ENCODE peak calls at places on chromosomes 16 and 17, in nine cellular contexts. One of them, this sample, is unnamed.
A peak's percentile ranks its signal among the peaks of the same experiment; 100 is the strongest.

GRCh38 chr17:58312824-58313223 is 15.8 kb downstream of the TSPOAP1 start:
- DNase-seq in hepatocyte: peak; percentile 2
- DNase-seq in skeletal muscle cell: no peak
- DNase-seq in A172: no peak
- DNase-seq in T-helper 22 cell: no peak
- DNase-seq in stimulated activated CD4-positive, alpha-beta T cell treated with anti-CD3 and anti-CD28 coated beads, Interleukin-4, amount 100 ng/mL, for 1 hour: no peak
- DNase-seq in M059J: no peak
- DNase-seq in mucosa of gallbladder: no peak
- DNase-seq in mammary epithelial cell: no peak
- DNase-seq in this sample: no peak

GRCh38 chr16:66390346-66391108 is 24.0 kb downstream of the CDH5 start:
- DNase-seq in hepatocyte: no peak
- DNase-seq in skeletal muscle cell: no peak
- DNase-seq in A172: no peak
- DNase-seq in T-helper 22 cell: no peak
- DNase-seq in stimulated activated CD4-positive, alpha-beta T cell treated with anti-CD3 and anti-CD28 coated beads, Interleukin-4, amount 100 ng/mL, for 1 hour: no peak
- DNase-seq in M059J: no peak
- DNase-seq in mucosa of gallbladder: no peak
- DNase-seq in mammary epithelial cell: no peak
- DNase-seq in this sample: no peak

GRCh38 chr17:66476014-66476413 is 173.6 kb downstream of the PRKCA start:
- DNase-seq in hepatocyte: no peak
- DNase-seq in skeletal muscle cell: no peak
- DNase-seq in A172: no peak
- DNase-seq in T-helper 22 cell: no peak
- DNase-seq in stimulated activated CD4-positive, alpha-beta T cell treated with anti-CD3 and anti-CD28 coated beads, Interleukin-4, amount 100 ng/mL, for 1 hour: no peak
- DNase-seq in M059J: peak; percentile 35
- DNase-seq in mucosa of gallbladder: no peak
- DNase-seq in mammary epithelial cell: no peak
- DNase-seq in this sample: no peak

GRCh38 chr17:43021739-43022512 is at the start of gene VAT1:
- DNase-seq in hepatocyte: peak; percentile 93
- DNase-seq in skeletal muscle cell: peak; percentile 30
- DNase-seq in A172: peak; percentile 67
- DNase-seq in T-helper 22 cell: peak; percentile 43
- DNase-seq in stimulated activated CD4-positive, alpha-beta T cell treated with anti-CD3 and anti-CD28 coated beads, Interleukin-4, amount 100 ng/mL, for 1 hour: peak; percentile 69
- DNase-seq in M059J: peak; percentile 72
- DNase-seq in mucosa of gallbladder: peak; percentile 77
- DNase-seq in mammary epithelial cell: peak; percentile 76
- DNase-seq in this sample: peak; percentile 89

GRCh38 chr16:8376430-8376829 is 213.9 kb downstream of the TMEM114 start:
- DNase-seq in hepatocyte: no peak
- DNase-seq in skeletal muscle cell: no peak
- DNase-seq in A172: no peak
- DNase-seq in T-helper 22 cell: no peak
- DNase-seq in stimulated activated CD4-positive, alpha-beta T cell treated with anti-CD3 and anti-CD28 coated beads, Interleukin-4, amount 100 ng/mL, for 1 hour: no peak
- DNase-seq in M059J: no peak
- DNase-seq in mucosa of gallbladder: no peak
- DNase-seq in mammary epithelial cell: no peak
- DNase-seq in this sample: no peak

GRCh38 chr17:69287168-69287567 is 39.8 kb downstream of the ABCA5 start:
- DNase-seq in hepatocyte: no peak
- DNase-seq in skeletal muscle cell: no peak
- DNase-seq in A172: no peak
- DNase-seq in T-helper 22 cell: no peak
- DNase-seq in stimulated activated CD4-positive, alpha-beta T cell treated with anti-CD3 and anti-CD28 coated beads, Interleukin-4, amount 100 ng/mL, for 1 hour: no peak
- DNase-seq in M059J: peak; percentile 1
- DNase-seq in mucosa of gallbladder: no peak
- DNase-seq in mammary epithelial cell: peak; percentile 73
- DNase-seq in this sample: no peak

GRCh38 chr16:12131755-12132154 is 155.2 kb downstream of the SNX29 start:
- DNase-seq in hepatocyte: no peak
- DNase-seq in skeletal muscle cell: no peak
- DNase-seq in A172: no peak
- DNase-seq in T-helper 22 cell: no peak
- DNase-seq in stimulated activated CD4-positive, alpha-beta T cell treated with anti-CD3 and anti-CD28 coated beads, Interleukin-4, amount 100 ng/mL, for 1 hour: no peak
- DNase-seq in M059J: no peak
- DNase-seq in mucosa of gallbladder: no peak
- DNase-seq in mammary epithelial cell: no peak
- DNase-seq in this sample: no peak

GRCh38 chr16:73154063-73154870 is 106.3 kb upstream of the ZFHX3 start:
- DNase-seq in hepatocyte: no peak
- DNase-seq in skeletal muscle cell: no peak
- DNase-seq in A172: no peak
- DNase-seq in T-helper 22 cell: no peak
- DNase-seq in stimulated activated CD4-positive, alpha-beta T cell treated with anti-CD3 and anti-CD28 coated beads, Interleukin-4, amount 100 ng/mL, for 1 hour: no peak
- DNase-seq in M059J: no peak
- DNase-seq in mucosa of gallbladder: peak; percentile 46
- DNase-seq in mammary epithelial cell: no peak
- DNase-seq in this sample: no peak

GRCh38 chr16:29815032-29815721 is 775 bp upstream of the PAGR1 start:
- DNase-seq in hepatocyte: peak; percentile 55
- DNase-seq in skeletal muscle cell: no peak
- DNase-seq in A172: no peak
- DNase-seq in T-helper 22 cell: no peak
- DNase-seq in stimulated activated CD4-positive, alpha-beta T cell treated with anti-CD3 and anti-CD28 coated beads, Interleukin-4, amount 100 ng/mL, for 1 hour: peak; percentile 68
- DNase-seq in M059J: no peak
- DNase-seq in mucosa of gallbladder: no peak
- DNase-seq in mammary epithelial cell: no peak
- DNase-seq in this sample: no peak

GRCh38 chr16:714079-714478 is 839 bp upstream of the METRN start:
- DNase-seq in hepatocyte: no peak
- DNase-seq in skeletal muscle cell: no peak
- DNase-seq in A172: peak; percentile 65
- DNase-seq in T-helper 22 cell: no peak
- DNase-seq in stimulated activated CD4-positive, alpha-beta T cell treated with anti-CD3 and anti-CD28 coated beads, Interleukin-4, amount 100 ng/mL, for 1 hour: no peak
- DNase-seq in M059J: peak; percentile 87
- DNase-seq in mucosa of gallbladder: no peak
- DNase-seq in mammary epithelial cell: no peak
- DNase-seq in this sample: no peak

GRCh38 chr16:23996258-23996955 is 160.6 kb downstream of the PRKCB start:
- DNase-seq in hepatocyte: no peak
- DNase-seq in skeletal muscle cell: no peak
- DNase-seq in A172: no peak
- DNase-seq in T-helper 22 cell: no peak
- DNase-seq in stimulated activated CD4-positive, alpha-beta T cell treated with anti-CD3 and anti-CD28 coated beads, Interleukin-4, amount 100 ng/mL, for 1 hour: no peak
- DNase-seq in M059J: no peak
- DNase-seq in mucosa of gallbladder: no peak
- DNase-seq in mammary epithelial cell: peak; percentile 80
- DNase-seq in this sample: no peak

GRCh38 chr16:71230122-71230845 is at the start of gene HYDIN:
- DNase-seq in hepatocyte: peak; percentile 92
- DNase-seq in skeletal muscle cell: peak; percentile 10
- DNase-seq in A172: no peak
- DNase-seq in T-helper 22 cell: no peak
- DNase-seq in stimulated activated CD4-positive, alpha-beta T cell treated with anti-CD3 and anti-CD28 coated beads, Interleukin-4, amount 100 ng/mL, for 1 hour: peak; percentile 2
- DNase-seq in M059J: peak; percentile 57
- DNase-seq in mucosa of gallbladder: peak; percentile 78
- DNase-seq in mammary epithelial cell: peak; percentile 71
- DNase-seq in this sample: peak; percentile 8

GRCh38 chr16:46923513-46924295 is 39.5 kb downstream of the GPT2 start:
- DNase-seq in hepatocyte: no peak
- DNase-seq in skeletal muscle cell: no peak
- DNase-seq in A172: no peak
- DNase-seq in T-helper 22 cell: no peak
- DNase-seq in stimulated activated CD4-positive, alpha-beta T cell treated with anti-CD3 and anti-CD28 coated beads, Interleukin-4, amount 100 ng/mL, for 1 hour: no peak
- DNase-seq in M059J: no peak
- DNase-seq in mucosa of gallbladder: no peak
- DNase-seq in mammary epithelial cell: no peak
- DNase-seq in this sample: no peak

GRCh38 chr17:50681260-50682200 is 26.2 kb downstream of the ANKRD40 start:
- DNase-seq in hepatocyte: peak; percentile 82
- DNase-seq in skeletal muscle cell: peak; percentile 48
- DNase-seq in A172: peak; percentile 78
- DNase-seq in T-helper 22 cell: no peak
- DNase-seq in stimulated activated CD4-positive, alpha-beta T cell treated with anti-CD3 and anti-CD28 coated beads, Interleukin-4, amount 100 ng/mL, for 1 hour: no peak
- DNase-seq in M059J: peak; percentile 76
- DNase-seq in mucosa of gallbladder: peak; percentile 61
- DNase-seq in mammary epithelial cell: no peak
- DNase-seq in this sample: peak; percentile 85

GRCh38 chr16:56306690-56307533 is 115.6 kb downstream of the GNAO1 start:
- DNase-seq in hepatocyte: no peak
- DNase-seq in skeletal muscle cell: no peak
- DNase-seq in A172: no peak
- DNase-seq in T-helper 22 cell: no peak
- DNase-seq in stimulated activated CD4-positive, alpha-beta T cell treated with anti-CD3 and anti-CD28 coated beads, Interleukin-4, amount 100 ng/mL, for 1 hour: no peak
- DNase-seq in M059J: no peak
- DNase-seq in mucosa of gallbladder: no peak
- DNase-seq in mammary epithelial cell: no peak
- DNase-seq in this sample: no peak

GRCh38 chr17:70021726-70022125 is 53.3 kb upstream of the KCNJ16 start:
- DNase-seq in hepatocyte: no peak
- DNase-seq in skeletal muscle cell: no peak
- DNase-seq in A172: no peak
- DNase-seq in T-helper 22 cell: no peak
- DNase-seq in stimulated activated CD4-positive, alpha-beta T cell treated with anti-CD3 and anti-CD28 coated beads, Interleukin-4, amount 100 ng/mL, for 1 hour: no peak
- DNase-seq in M059J: peak; percentile 42
- DNase-seq in mucosa of gallbladder: no peak
- DNase-seq in mammary epithelial cell: no peak
- DNase-seq in this sample: peak; percentile 27

GRCh38 chr17:69723741-69724140 is 309.2 kb downstream of the MAP2K6 start:
- DNase-seq in hepatocyte: no peak
- DNase-seq in skeletal muscle cell: no peak
- DNase-seq in A172: no peak
- DNase-seq in T-helper 22 cell: no peak
- DNase-seq in stimulated activated CD4-positive, alpha-beta T cell treated with anti-CD3 and anti-CD28 coated beads, Interleukin-4, amount 100 ng/mL, for 1 hour: no peak
- DNase-seq in M059J: peak; percentile 31
- DNase-seq in mucosa of gallbladder: no peak
- DNase-seq in mammary epithelial cell: peak; percentile 19
- DNase-seq in this sample: no peak

GRCh38 chr17:15263206-15263579 is 1.9 kb downstream of the PMP22 start:
- DNase-seq in hepatocyte: peak; percentile 77
- DNase-seq in skeletal muscle cell: peak; percentile 39
- DNase-seq in A172: peak; percentile 66
- DNase-seq in T-helper 22 cell: no peak
- DNase-seq in stimulated activated CD4-positive, alpha-beta T cell treated with anti-CD3 and anti-CD28 coated beads, Interleukin-4, amount 100 ng/mL, for 1 hour: no peak
- DNase-seq in M059J: peak; percentile 74
- DNase-seq in mucosa of gallbladder: peak; percentile 66
- DNase-seq in mammary epithelial cell: peak; percentile 32
- DNase-seq in this sample: peak; percentile 86

GRCh38 chr16:48235556-48236136 is 8.5 kb upstream of the LONP2 start:
- DNase-seq in hepatocyte: no peak
- DNase-seq in skeletal muscle cell: no peak
- DNase-seq in A172: no peak
- DNase-seq in T-helper 22 cell: no peak
- DNase-seq in stimulated activated CD4-positive, alpha-beta T cell treated with anti-CD3 and anti-CD28 coated beads, Interleukin-4, amount 100 ng/mL, for 1 hour: no peak
- DNase-seq in M059J: no peak
- DNase-seq in mucosa of gallbladder: no peak
- DNase-seq in mammary epithelial cell: no peak
- DNase-seq in this sample: no peak

GRCh38 chr17:49755681-49756283 is 8.1 kb downstream of the FAM117A start:
- DNase-seq in hepatocyte: no peak
- DNase-seq in skeletal muscle cell: no peak
- DNase-seq in A172: no peak
- DNase-seq in T-helper 22 cell: no peak
- DNase-seq in stimulated activated CD4-positive, alpha-beta T cell treated with anti-CD3 and anti-CD28 coated beads, Interleukin-4, amount 100 ng/mL, for 1 hour: no peak
- DNase-seq in M059J: no peak
- DNase-seq in mucosa of gallbladder: no peak
- DNase-seq in mammary epithelial cell: no peak
- DNase-seq in this sample: no peak

GRCh38 chr16:1871974-1872635 is at the start of gene MEIOB:
- DNase-seq in hepatocyte: peak; percentile 44
- DNase-seq in skeletal muscle cell: no peak
- DNase-seq in A172: no peak
- DNase-seq in T-helper 22 cell: no peak
- DNase-seq in stimulated activated CD4-positive, alpha-beta T cell treated with anti-CD3 and anti-CD28 coated beads, Interleukin-4, amount 100 ng/mL, for 1 hour: peak; percentile 51
- DNase-seq in M059J: no peak
- DNase-seq in mucosa of gallbladder: no peak
- DNase-seq in mammary epithelial cell: no peak
- DNase-seq in this sample: peak; percentile 49

GRCh38 chr17:49227436-49228261 is 2.9 kb downstream of the PHOSPHO1 start:
- DNase-seq in hepatocyte: peak; percentile 83
- DNase-seq in skeletal muscle cell: peak; percentile 5
- DNase-seq in A172: peak; percentile 78
- DNase-seq in T-helper 22 cell: peak; percentile 47
- DNase-seq in stimulated activated CD4-positive, alpha-beta T cell treated with anti-CD3 and anti-CD28 coated beads, Interleukin-4, amount 100 ng/mL, for 1 hour: peak; percentile 80
- DNase-seq in M059J: peak; percentile 72
- DNase-seq in mucosa of gallbladder: peak; percentile 74
- DNase-seq in mammary epithelial cell: peak; percentile 48
- DNase-seq in this sample: peak; percentile 75

GRCh38 chr16:743794-744500 is 3.1 kb upstream of the CIAO3 start:
- DNase-seq in hepatocyte: no peak
- DNase-seq in skeletal muscle cell: no peak
- DNase-seq in A172: no peak
- DNase-seq in T-helper 22 cell: no peak
- DNase-seq in stimulated activated CD4-positive, alpha-beta T cell treated with anti-CD3 and anti-CD28 coated beads, Interleukin-4, amount 100 ng/mL, for 1 hour: no peak
- DNase-seq in M059J: no peak
- DNase-seq in mucosa of gallbladder: no peak
- DNase-seq in mammary epithelial cell: no peak
- DNase-seq in this sample: no peak

This sample was measured in AG08395.